ENCODE peak calls at places on chromosomes 2 and 18, in four cellular contexts. Z, K, J and Q are unnamed samples.

GRCh38 chr2:23618696-23619530 is 233.9 kb downstream of the KLHL29 start:
- DNase-seq in Z (no peak), K (no peak), J (no peak), Q (no peak)

GRCh38 chr2:226136739-226137138 is 662.9 kb downstream of the IRS1 start:
- DNase-seq in Z (no peak), K (no peak), J (no peak), Q (no peak)

GRCh38 chr18:69599377-69599776 is 198.7 kb downstream of the DOK6 start:
- DNase-seq in Z (no peak), K (no peak), J (no peak), Q (no peak)

GRCh38 chr2:101706121-101706818 is 8.8 kb downstream of the MAP4K4 start:
- DNase-seq in Z (no peak), K (no peak), J (peak; percentile 11), Q (no peak)

GRCh38 chr2:102514061-102514785 is 41.2 kb downstream of the SLC9A4 start:
- DNase-seq in Z (peak; percentile 78), K (peak; percentile 47), J (no peak), Q (peak; percentile 22)

GRCh38 chr2:202269585-202269984 is 4.0 kb downstream of the NOP58 start:
- DNase-seq in Z (no peak), K (no peak), J (no peak), Q (no peak)

GRCh38 chr2:232231514-232231913 is 147.0 kb upstream of the ALPP start:
- DNase-seq in Z (no peak), K (no peak), J (no peak), Q (no peak)

GRCh38 chr2:120958623-120959366 is 223.1 kb downstream of the GLI2 start:
- DNase-seq in Z (no peak), K (no peak), J (peak; percentile 37), Q (no peak)

GRCh38 chr2:197615033-197615652 is 60.2 kb downstream of the RFTN2 start:
- DNase-seq in Z (no peak), K (no peak), J (no peak), Q (no peak)

GRCh38 chr18:27731211-27731610 is 445.7 kb downstream of the CDH2 start:
- DNase-seq in Z (no peak), K (no peak), J (no peak), Q (no peak)

GRCh38 chr18:79933765-79934164 is 17.7 kb downstream of the SLC66A2 start:
- DNase-seq in Z (no peak), K (peak; percentile 46), J (no peak), Q (no peak)

GRCh38 chr2:263774-264492 is at the start of gene SH3YL1:
- DNase-seq in Z (peak; percentile 35), K (no peak), J (peak; percentile 61), Q (no peak)

GRCh38 chr2:107822302-107822701 is 4.4 kb upstream of the RGPD4 start:
- DNase-seq in Z (no peak), K (no peak), J (no peak), Q (no peak)

GRCh38 chr2:52539026-52539964 is 1228.3 kb upstream of the CHAC2 start:
- DNase-seq in Z (no peak), K (peak; percentile 47), J (no peak), Q (no peak)

GRCh38 chr18:62852851-62853250 is 137.5 kb downstream of the PHLPP1 start:
- DNase-seq in Z (no peak), K (no peak), J (no peak), Q (no peak)

GRCh38 chr2:111116843-111117665 is 3.7 kb upstream of the BCL2L11 start:
- DNase-seq in Z (peak; percentile 84), K (no peak), J (peak; percentile 77), Q (no peak)

GRCh38 chr18:2411381-2411977 is 159.8 kb downstream of the METTL4 start:
- DNase-seq in Z (peak; percentile 18), K (no peak), J (no peak), Q (no peak)

GRCh38 chr2:99960724-99961566 is 181.4 kb downstream of the AFF3 start:
- DNase-seq in Z (no peak), K (no peak), J (no peak), Q (no peak)

GRCh38 chr2:218658671-218659257 is 659 bp downstream of the ZNF142 start:
- DNase-seq in Z (peak; percentile 55), K (no peak), J (peak; percentile 71), Q (no peak)

GRCh38 chr18:25247725-25248124 is 104.2 kb downstream of the ZNF521 start:
- DNase-seq in Z (no peak), K (no peak), J (no peak), Q (no peak)

GRCh38 chr18:26956894-26957293 is 91.4 kb upstream of the AQP4 start:
- DNase-seq in Z (no peak), K (no peak), J (no peak), Q (no peak)

GRCh38 chr18:58581265-58581664 is 47.6 kb downstream of the ALPK2 start:
- DNase-seq in Z (peak; percentile 45), K (no peak), J (no peak), Q (peak; percentile 70)

GRCh38 chr2:174546519-174547506 is 50.8 kb downstream of the WIPF1 start:
- DNase-seq in Z (peak; percentile 60), K (no peak), J (peak; percentile 62), Q (no peak)

GRCh38 chr2:57758686-57759085 is 287.9 kb upstream of the VRK2 start:
- DNase-seq in Z (no peak), K (no peak), J (no peak), Q (no peak)

GRCh38 chr2:56199492-56199891 is 15.7 kb downstream of the CCDC85A start:
- DNase-seq in Z (peak; percentile 27), K (peak; percentile 74), J (no peak), Q (no peak)

GRCh38 chr18:45589559-45590041 is 25.7 kb upstream of the SLC14A2 start:
- DNase-seq in Z (peak; percentile 86), K (peak; percentile 55), J (no peak), Q (peak; percentile 80)

GRCh38 chr18:55320399-55321255 is 267.4 kb downstream of the TCF4 start:
- DNase-seq in Z (no peak), K (no peak), J (no peak), Q (no peak)

GRCh38 chr2:3142961-3143571 is 234.6 kb downstream of the EIPR1 start:
- DNase-seq in Z (no peak), K (no peak), J (no peak), Q (no peak)

GRCh38 chr2:197183355-197183754 is 127.2 kb downstream of the ANKRD44 start:
- DNase-seq in Z (no peak), K (no peak), J (no peak), Q (no peak)

GRCh38 chr2:28821295-28821958 is 10.8 kb downstream of the SPDYA start:
- DNase-seq in Z (peak; percentile 39), K (no peak), J (peak; percentile 75), Q (no peak)

GRCh38 chr2:172513935-172514586 is 41.8 kb upstream of the PDK1 start:
- DNase-seq in Z (no peak), K (no peak), J (no peak), Q (no peak)

GRCh38 chr18:58177886-58178470 is 134.0 kb downstream of the NEDD4L start:
- DNase-seq in Z (no peak), K (no peak), J (no peak), Q (no peak)

GRCh38 chr2:31090188-31090587 is 48.1 kb downstream of the GALNT14 start:
- DNase-seq in Z (no peak), K (no peak), J (no peak), Q (no peak)

GRCh38 chr2:25692737-25693445 is 19.5 kb upstream of the DTNB start:
- DNase-seq in Z (no peak), K (no peak), J (no peak), Q (no peak)